ENCODE peak calls at places on chromosome 22, in seven cellular contexts. One of them, this sample, is unnamed. For H3K36me3 and H3K27me3, the result is how much of the 10 kb centered on the place peaks cover.

GRCh38 chr22:20957691-20958440 is 9.2 kb upstream of the AIFM3 start:
- DNase-seq in tibial artery: no peak
- DNase-seq in transverse colon: peak
- DNase-seq in aorta: no peak
- DNase-seq in psoas muscle: no peak
- DNase-seq in adipocyte: peak
- DNase-seq in fibroblast of lung: peak
- DNase-seq in this sample: no peak

GRCh38 chr22:38497869-38498268 is 8.2 kb downstream of the DDX17 start:
- DNase-seq in tibial artery: no peak
- DNase-seq in transverse colon: no peak
- DNase-seq in aorta: no peak
- DNase-seq in psoas muscle: no peak
- DNase-seq in adipocyte: no peak
- DNase-seq in fibroblast of lung: no peak
- DNase-seq in this sample: no peak

GRCh38 chr22:39651783-39652058 is 81.2 kb downstream of the CACNA1I start:
- DNase-seq in tibial artery: no peak
- DNase-seq in transverse colon: no peak
- DNase-seq in aorta: no peak
- DNase-seq in psoas muscle: no peak
- DNase-seq in adipocyte: no peak
- DNase-seq in fibroblast of lung: no peak
- DNase-seq in this sample: no peak

GRCh38 chr22:27509132-27509920 is 292.2 kb downstream of the MN1 start:
- DNase-seq in tibial artery: no peak
- DNase-seq in transverse colon: no peak
- DNase-seq in aorta: no peak
- DNase-seq in psoas muscle: no peak
- DNase-seq in adipocyte: no peak
- DNase-seq in fibroblast of lung: no peak
- DNase-seq in this sample: no peak

GRCh38 chr22:24427500-24428164 is at the start of gene ADORA2A:
- DNase-seq in tibial artery: no peak
- DNase-seq in transverse colon: peak
- DNase-seq in aorta: peak
- DNase-seq in psoas muscle: no peak
- DNase-seq in adipocyte: no peak
- DNase-seq in fibroblast of lung: no peak
- DNase-seq in this sample: no peak

GRCh38 chr22:37558815-37559214 is 1.5 kb upstream of the CDC42EP1 start:
- DNase-seq in tibial artery: no peak
- DNase-seq in transverse colon: no peak
- DNase-seq in aorta: no peak
- DNase-seq in psoas muscle: no peak
- DNase-seq in adipocyte: no peak
- DNase-seq in fibroblast of lung: no peak
- DNase-seq in this sample: no peak

GRCh38 chr22:39182478-39183030 is 30.1 kb upstream of the CBX7 start:
- DNase-seq in tibial artery: no peak
- DNase-seq in transverse colon: no peak
- DNase-seq in aorta: no peak
- DNase-seq in psoas muscle: no peak
- DNase-seq in adipocyte: no peak
- DNase-seq in fibroblast of lung: peak
- DNase-seq in this sample: no peak

GRCh38 chr22:33480118-33480517 is 421.9 kb upstream of the SYN3 start:
- DNase-seq in tibial artery: no peak
- DNase-seq in transverse colon: no peak
- DNase-seq in aorta: no peak
- DNase-seq in psoas muscle: no peak
- DNase-seq in adipocyte: no peak
- DNase-seq in fibroblast of lung: no peak
- DNase-seq in this sample: no peak

GRCh38 chr22:25645266-25645665 is 80.8 kb downstream of the GRK3 start:
- DNase-seq in tibial artery: no peak
- DNase-seq in transverse colon: no peak
- DNase-seq in aorta: no peak
- DNase-seq in psoas muscle: no peak
- DNase-seq in adipocyte: peak
- DNase-seq in fibroblast of lung: peak
- DNase-seq in this sample: no peak

GRCh38 chr22:37911697-37912096 is 5.6 kb downstream of the MICALL1 start:
- DNase-seq in tibial artery: no peak
- DNase-seq in transverse colon: no peak
- DNase-seq in aorta: no peak
- DNase-seq in psoas muscle: no peak
- DNase-seq in adipocyte: no peak
- DNase-seq in fibroblast of lung: no peak
- DNase-seq in this sample: no peak

GRCh38 chr22:23305321-23305910 is 125.1 kb downstream of the BCR start:
- DNase-seq in tibial artery: peak
- DNase-seq in transverse colon: no peak
- DNase-seq in aorta: peak
- DNase-seq in psoas muscle: no peak
- DNase-seq in adipocyte: peak
- DNase-seq in fibroblast of lung: peak
- DNase-seq in this sample: no peak
- H3K36me3 ChIP-seq in tibial artery: under half
- H3K36me3 ChIP-seq in transverse colon: under half
- H3K36me3 ChIP-seq in aorta: under half
- H3K36me3 ChIP-seq in psoas muscle: under half
- H3K36me3 ChIP-seq in adipocyte: under half
- H3K36me3 ChIP-seq in fibroblast of lung: under half
- H3K36me3 ChIP-seq in this sample: under half

GRCh38 chr22:50301581-50301991 is 5.9 kb downstream of the PLXNB2 start:
- DNase-seq in tibial artery: no peak
- DNase-seq in transverse colon: peak
- DNase-seq in aorta: no peak
- DNase-seq in psoas muscle: no peak
- DNase-seq in adipocyte: peak
- DNase-seq in fibroblast of lung: no peak
- DNase-seq in this sample: no peak
- H3K4me3 ChIP-seq in tibial artery: peak
- H3K4me3 ChIP-seq in transverse colon: no peak
- H3K4me3 ChIP-seq in aorta: no peak
- H3K4me3 ChIP-seq in psoas muscle: no peak
- H3K4me3 ChIP-seq in adipocyte: no peak
- H3K4me3 ChIP-seq in fibroblast of lung: no peak
- H3K4me3 ChIP-seq in this sample: no peak

DNA sequence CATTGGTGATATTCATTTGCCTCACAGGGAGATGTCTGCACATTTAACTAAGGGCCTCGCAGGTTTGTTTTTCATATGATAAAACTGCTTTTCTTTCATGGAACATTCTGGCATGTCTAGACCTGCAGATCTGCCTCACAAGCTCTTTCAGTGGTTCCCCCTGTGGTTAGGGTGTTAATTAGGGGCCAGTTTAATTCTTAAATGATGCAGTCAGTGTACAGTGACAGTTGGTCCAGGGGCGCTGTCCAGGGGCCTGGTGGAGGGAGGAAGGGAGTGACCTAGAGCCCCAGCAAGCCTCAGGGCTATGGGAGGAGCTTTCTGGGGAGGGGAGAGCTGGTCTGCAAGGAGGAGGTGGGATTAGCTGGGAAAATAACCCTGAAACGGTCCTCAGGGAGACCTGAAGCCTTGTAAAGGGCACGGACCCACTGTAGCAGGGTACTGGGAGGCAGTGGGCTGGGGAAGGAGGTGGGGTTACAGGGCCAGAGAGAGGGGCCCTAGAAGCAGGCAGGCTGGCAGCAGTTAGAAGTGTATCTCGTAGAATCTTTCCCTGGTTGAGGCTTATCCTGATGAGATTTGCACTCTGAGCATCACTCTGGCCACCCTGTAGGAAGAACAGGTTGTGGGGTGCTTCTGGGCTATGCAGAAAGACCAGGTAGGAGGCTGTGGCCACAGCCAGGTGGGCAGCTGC is 29.4 kb downstream of the FBLN1 start:
- DNase-seq in tibial artery: no peak
- DNase-seq in transverse colon: no peak
- DNase-seq in aorta: no peak
- DNase-seq in psoas muscle: no peak
- DNase-seq in adipocyte: no peak
- DNase-seq in fibroblast of lung: no peak
- DNase-seq in this sample: no peak
- H3K27me3 ChIP-seq in tibial artery: under half
- H3K27me3 ChIP-seq in transverse colon: under half
- H3K27me3 ChIP-seq in aorta: under half
- H3K27me3 ChIP-seq in psoas muscle: under half
- H3K27me3 ChIP-seq in adipocyte: under half
- H3K27me3 ChIP-seq in fibroblast of lung: under half
- H3K27me3 ChIP-seq in this sample: under half

DNA sequence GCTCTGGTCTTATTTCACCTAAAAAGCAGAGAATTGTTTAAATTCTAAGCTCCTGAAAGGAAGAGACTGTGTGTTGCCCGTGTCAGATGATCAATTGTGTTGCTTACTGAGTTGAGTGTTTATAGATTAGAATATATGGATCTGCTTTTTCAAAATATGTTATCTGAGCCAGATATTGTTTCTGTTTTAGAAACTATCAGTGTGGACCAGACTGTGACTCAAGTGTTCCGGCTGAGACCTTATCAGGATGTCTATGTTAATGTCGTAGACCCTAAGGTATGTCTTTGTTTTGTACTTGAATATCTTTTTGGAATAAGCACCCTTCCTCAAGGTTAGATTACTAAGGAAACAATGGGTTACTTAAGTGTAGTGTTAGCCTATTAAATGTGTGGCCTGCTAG is 11.0 kb downstream of the DEPDC5 start:
- DNase-seq in tibial artery: no peak
- DNase-seq in transverse colon: no peak
- DNase-seq in aorta: no peak
- DNase-seq in psoas muscle: no peak
- DNase-seq in adipocyte: no peak
- DNase-seq in fibroblast of lung: no peak
- DNase-seq in this sample: no peak
- H3K36me3 ChIP-seq in tibial artery: half or more
- H3K36me3 ChIP-seq in transverse colon: under half
- H3K36me3 ChIP-seq in aorta: under half
- H3K36me3 ChIP-seq in psoas muscle: under half
- H3K36me3 ChIP-seq in adipocyte: half or more
- H3K36me3 ChIP-seq in fibroblast of lung: under half
- H3K36me3 ChIP-seq in this sample: under half

GRCh38 chr22:23218053-23218866 is 38.0 kb downstream of the BCR start:
- DNase-seq in tibial artery: no peak
- DNase-seq in transverse colon: no peak
- DNase-seq in aorta: peak
- DNase-seq in psoas muscle: no peak
- DNase-seq in adipocyte: no peak
- DNase-seq in fibroblast of lung: no peak
- DNase-seq in this sample: no peak

GRCh38 chr22:23219787-23220484 is 39.6 kb downstream of the BCR start:
- DNase-seq in tibial artery: peak
- DNase-seq in transverse colon: peak
- DNase-seq in aorta: peak
- DNase-seq in psoas muscle: no peak
- DNase-seq in adipocyte: peak
- DNase-seq in fibroblast of lung: peak
- DNase-seq in this sample: no peak

GRCh38 chr22:23217171-23218052 is 37.1 kb downstream of the BCR start:
- DNase-seq in tibial artery: no peak
- DNase-seq in transverse colon: no peak
- DNase-seq in aorta: peak
- DNase-seq in psoas muscle: no peak
- DNase-seq in adipocyte: no peak
- DNase-seq in fibroblast of lung: no peak
- DNase-seq in this sample: no peak

GRCh38 chr22:23219317-23219716 is 39.0 kb downstream of the BCR start:
- DNase-seq in tibial artery: no peak
- DNase-seq in transverse colon: no peak
- DNase-seq in aorta: peak
- DNase-seq in psoas muscle: no peak
- DNase-seq in adipocyte: no peak
- DNase-seq in fibroblast of lung: no peak
- DNase-seq in this sample: no peak

GRCh38 chr22:23218867-23219251 is 38.5 kb downstream of the BCR start:
- DNase-seq in tibial artery: no peak
- DNase-seq in transverse colon: peak
- DNase-seq in aorta: peak
- DNase-seq in psoas muscle: no peak
- DNase-seq in adipocyte: peak
- DNase-seq in fibroblast of lung: peak
- DNase-seq in this sample: no peak
- H3K4me3 ChIP-seq in tibial artery: no peak
- H3K4me3 ChIP-seq in transverse colon: no peak
- H3K4me3 ChIP-seq in aorta: no peak
- H3K4me3 ChIP-seq in psoas muscle: no peak
- H3K4me3 ChIP-seq in adipocyte: no peak
- H3K4me3 ChIP-seq in fibroblast of lung: no peak
- H3K4me3 ChIP-seq in this sample: no peak

GRCh38 chr22:43894122-43894521 is 2.3 kb upstream of the PNPLA5 start:
- DNase-seq in tibial artery: no peak
- DNase-seq in transverse colon: no peak
- DNase-seq in aorta: peak
- DNase-seq in psoas muscle: no peak
- DNase-seq in adipocyte: no peak
- DNase-seq in fibroblast of lung: no peak
- DNase-seq in this sample: no peak

GRCh38 chr22:43897751-43898261 is 6.0 kb upstream of the PNPLA5 start:
- DNase-seq in tibial artery: no peak
- DNase-seq in transverse colon: no peak
- DNase-seq in aorta: no peak
- DNase-seq in psoas muscle: no peak
- DNase-seq in adipocyte: peak
- DNase-seq in fibroblast of lung: peak
- DNase-seq in this sample: no peak

GRCh38 chr22:43892183-43892894 is 526 bp upstream of the PNPLA5 start:
- DNase-seq in tibial artery: no peak
- DNase-seq in transverse colon: no peak
- DNase-seq in aorta: no peak
- DNase-seq in psoas muscle: no peak
- DNase-seq in adipocyte: no peak
- DNase-seq in fibroblast of lung: no peak
- DNase-seq in this sample: no peak

GRCh38 chr22:43893266-43893665 is 1.5 kb upstream of the PNPLA5 start:
- DNase-seq in tibial artery: no peak
- DNase-seq in transverse colon: no peak
- DNase-seq in aorta: peak
- DNase-seq in psoas muscle: no peak
- DNase-seq in adipocyte: no peak
- DNase-seq in fibroblast of lung: no peak
- DNase-seq in this sample: no peak

GRCh38 chr22:43895986-43896645 is 4.3 kb upstream of the PNPLA5 start:
- DNase-seq in tibial artery: no peak
- DNase-seq in transverse colon: no peak
- DNase-seq in aorta: peak
- DNase-seq in psoas muscle: no peak
- DNase-seq in adipocyte: no peak
- DNase-seq in fibroblast of lung: no peak
- DNase-seq in this sample: no peak
- H3K27me3 ChIP-seq in tibial artery: under half
- H3K27me3 ChIP-seq in transverse colon: under half
- H3K27me3 ChIP-seq in aorta: under half
- H3K27me3 ChIP-seq in psoas muscle: under half
- H3K27me3 ChIP-seq in adipocyte: under half
- H3K27me3 ChIP-seq in fibroblast of lung: under half
- H3K27me3 ChIP-seq in this sample: under half

GRCh38 chr22:41625577-41625976 is 4.5 kb downstream of the XRCC6 start:
- DNase-seq in tibial artery: no peak
- DNase-seq in transverse colon: no peak
- DNase-seq in aorta: no peak
- DNase-seq in psoas muscle: no peak
- DNase-seq in adipocyte: no peak
- DNase-seq in fibroblast of lung: no peak
- DNase-seq in this sample: no peak
- H3K36me3 ChIP-seq in tibial artery: half or more
- H3K36me3 ChIP-seq in transverse colon: under half
- H3K36me3 ChIP-seq in aorta: under half
- H3K36me3 ChIP-seq in psoas muscle: under half
- H3K36me3 ChIP-seq in adipocyte: half or more
- H3K36me3 ChIP-seq in fibroblast of lung: under half
- H3K36me3 ChIP-seq in this sample: under half

This sample was measured in BJ.